ENCODE peak calls at places on chromosomes 5 and 9, in five cellular contexts. U is stromal cell of bone marrow, P is tibial nerve, S is foreskin fibroblast, Q is posterior cingulate gyrus. K is an unnamed sample.

GRCh38 chr5:91119941-91120850 is 262.9 kb downstream of the ARRDC3 start:
- DNase-seq in Q (no peak), P (no peak), U (no peak), S (no peak), K (no peak)

GRCh38 chr9:130393681-130394071 is 51.1 kb upstream of the ASS1 start:
- DNase-seq in U (no peak), S (no peak), Q (no peak), P (no peak), K (no peak)

GRCh38 chr9:135489188-135489918 is 9.8 kb downstream of the PPP1R26 start:
- DNase-seq in Q (no peak), P (no peak), U (no peak), S (no peak), K (no peak)

GRCh38 chr5:131068893-131069643 is 96.0 kb downstream of the HINT1 start:
- DNase-seq in U (no peak), P (no peak), Q (peak; percentile 71), S (peak; percentile 2), K (no peak)

GRCh38 chr5:156879665-156880285 is 29.7 kb downstream of the PPP1R2B start:
- DNase-seq in P (no peak), S (no peak), Q (no peak), U (no peak), K (no peak)

GRCh38 chr5:23484094-23484493 is 23.3 kb upstream of the PRDM9 start:
- DNase-seq in Q (no peak), U (no peak), S (peak; percentile 0), P (no peak), K (no peak)

GRCh38 chr9:120770923-120771322 is 22.3 kb downstream of the FBXW2 start:
- DNase-seq in P (no peak), U (no peak), Q (no peak), S (no peak), K (no peak)

GRCh38 chr9:113857875-113858274 is 18.2 kb upstream of the ZNF618 start:
- DNase-seq in Q (peak; percentile 29), P (no peak), U (no peak), S (no peak), K (no peak)

GRCh38 chr5:83474170-83474796 is 2.7 kb downstream of the VCAN start:
- DNase-seq in Q (peak; percentile 66), U (peak; percentile 78), P (peak; percentile 73), S (peak; percentile 91), K (no peak)

GRCh38 chr5:131163315-131164119 is 1.5 kb downstream of the HINT1 start:
- DNase-seq in S (peak; percentile 23), P (no peak), U (peak; percentile 21), Q (no peak), K (no peak)

GRCh38 chr5:150562832-150563231 is 54.9 kb downstream of the NDST1 start:
- DNase-seq in S (peak; percentile 76), Q (peak; percentile 7), P (no peak), U (peak; percentile 29), K (peak; percentile 63)

GRCh38 chr5:75335952-75336624 is 932 bp upstream of the HMGCR start:
- DNase-seq in S (peak; percentile 89), U (peak; percentile 75), Q (no peak), P (no peak), K (peak; percentile 62)

GRCh38 chr5:83554686-83555085 is 83.1 kb downstream of the VCAN start:
- DNase-seq in U (no peak), Q (no peak), P (no peak), S (no peak), K (no peak)

GRCh38 chr9:16134351-16134750 is 581.5 kb downstream of the CCDC171 start:
- DNase-seq in U (no peak), S (no peak), Q (no peak), P (no peak), K (no peak)

GRCh38 chr5:80165430-80165829 is 90.4 kb downstream of the SERINC5 start:
- DNase-seq in S (no peak), U (no peak), P (no peak), Q (no peak), K (no peak)

GRCh38 chr5:180637962-180638680 is 11.3 kb downstream of the FLT4 start:
- DNase-seq in Q (no peak), S (no peak), U (no peak), P (no peak), K (no peak)

GRCh38 chr5:160833806-160834205 is 18.2 kb downstream of the ATP10B start:
- DNase-seq in Q (no peak), P (no peak), U (peak; percentile 25), S (peak; percentile 2), K (no peak)

GRCh38 chr9:133685653-133686504 is 49.7 kb downstream of the DBH start:
- DNase-seq in S (no peak), U (no peak), P (no peak), Q (no peak), K (no peak)

GRCh38 chr5:79416499-79416898 is 97.4 kb downstream of the HOMER1 start:
- DNase-seq in P (no peak), Q (no peak), U (no peak), S (peak; percentile 68), K (no peak)

GRCh38 chr5:154857091-154857533 is 1.3 kb upstream of the CNOT8 start:
- DNase-seq in Q (no peak), U (no peak), S (peak; percentile 93), P (peak; percentile 76), K (peak; percentile 20)

GRCh38 chr5:543755-544674 is 19.8 kb upstream of the SLC9A3 start:
- DNase-seq in S (no peak), Q (no peak), P (peak; percentile 19), U (no peak), K (no peak)

GRCh38 chr5:80516826-80517225 is 28.9 kb downstream of the FAM151B start:
- DNase-seq in Q (no peak), S (peak; percentile 59), U (peak; percentile 15), P (no peak), K (no peak)

GRCh38 chr9:92726971-92727715 is 37.5 kb downstream of the BICD2 start:
- DNase-seq in U (no peak), P (no peak), S (peak; percentile 35), Q (no peak), K (no peak)

GRCh38 chr5:98397081-98397480 is 376.4 kb upstream of the RGMB start:
- DNase-seq in U (peak; percentile 60), Q (no peak), P (no peak), S (peak; percentile 91), K (no peak)

GRCh38 chr5:109316631-109317030 is 93.1 kb downstream of the PJA2 start:
- DNase-seq in S (peak; percentile 80), P (no peak), Q (no peak), U (peak; percentile 78), K (no peak)

GRCh38 chr9:109448223-109448622 is 49.9 kb downstream of the PTPN3 start:
- DNase-seq in S (peak; percentile 71), Q (no peak), U (peak; percentile 43), P (no peak), K (no peak)

GRCh38 chr5:150394103-150394502 is 18.6 kb downstream of the CD74 start:
- DNase-seq in Q (no peak), U (no peak), S (no peak), P (no peak), K (no peak)